ENCODE peak calls at places on chromosomes 2 and 18, in six cellular contexts. X is ovary; J is iris pigment epithelial cell; Q is activated T-cell treated with anti-CD3 and anti-CD28 coated beads, Interleukin-2, amount 50 U/mL, for 72 hours; W is CD4-positive, alpha-beta T cell; C is activated CD4-positive, alpha-beta T cell treated with anti-CD3 and anti-CD28 coated beads for 4 hours. O is an unnamed sample.

GRCh38 chr2:51995293-51995692 is 963.4 kb upstream of the NRXN1 start:
- DNase-seq in X (no peak), J (peak; percentile 73), Q (no peak), W (no peak), C (no peak), O (no peak)

GRCh38 chr2:233499928-233500327 is 66.7 kb downstream of the USP40 start:
- DNase-seq in X (no peak), J (no peak), Q (no peak), W (no peak), C (no peak), O (no peak)

GRCh38 chr18:63422862-63423304 is 607 bp upstream of the VPS4B start:
- DNase-seq in X (no peak), J (no peak), Q (no peak), W (no peak), C (no peak), O (no peak)

GRCh38 chr18:47118986-47119385 is 31.3 kb downstream of the HDHD2 start:
- DNase-seq in X (no peak), J (peak; percentile 45), Q (no peak), W (no peak), C (no peak), O (no peak)

GRCh38 chr2:60707750-60708371 is 48.2 kb upstream of the PAPOLG start:
- DNase-seq in X (no peak), J (peak; percentile 31), Q (peak; percentile 3), W (no peak), C (no peak), O (no peak)

GRCh38 chr2:67840460-67841068 is 222.2 kb downstream of the C1D start:
- DNase-seq in X (peak; percentile 59), J (peak; percentile 78), Q (peak; percentile 35), W (no peak), C (no peak), O (peak; percentile 50)

GRCh38 chr18:55251186-55251995 is 292.1 kb upstream of the CCDC68 start:
- DNase-seq in X (no peak), J (peak; percentile 75), Q (no peak), W (no peak), C (no peak), O (no peak)

GRCh38 chr2:201362396-201362795 is 5.3 kb upstream of the FLACC1 start:
- DNase-seq in X (no peak), J (peak; percentile 28), Q (no peak), W (no peak), C (no peak), O (no peak)

GRCh38 chr2:70552501-70553333 is 909 bp downstream of the TGFA start:
- DNase-seq in X (no peak), J (no peak), Q (peak; percentile 12), W (no peak), C (peak; percentile 4), O (no peak)

GRCh38 chr2:191023235-191023679 is 9.3 kb upstream of the STAT1 start:
- DNase-seq in X (no peak), J (no peak), Q (no peak), W (no peak), C (no peak), O (no peak)

GRCh38 chr2:47008381-47009280 is 93.0 kb upstream of the MCFD2 start:
- DNase-seq in X (peak; percentile 82), J (peak; percentile 49), Q (no peak), W (no peak), C (no peak), O (peak; percentile 63)

GRCh38 chr2:226403360-226403759 is 396.3 kb downstream of the IRS1 start:
- DNase-seq in X (no peak), J (peak; percentile 17), Q (no peak), W (no peak), C (no peak), O (no peak)

GRCh38 chr2:99659874-99660273 is 170.1 kb upstream of the REV1 start:
- DNase-seq in X (peak; percentile 17), J (peak; percentile 24), Q (no peak), W (no peak), C (no peak), O (no peak)

GRCh38 chr2:8849322-8849721 is 11.9 kb upstream of the KIDINS220 start:
- DNase-seq in X (no peak), J (peak; percentile 78), Q (no peak), W (no peak), C (no peak), O (no peak)

GRCh38 chr2:150477347-150477746 is 10.1 kb downstream of the RND3 start:
- DNase-seq in X (no peak), J (peak; percentile 49), Q (no peak), W (no peak), C (no peak), O (no peak)

GRCh38 chr2:143700865-143701264 is 571.6 kb downstream of the ARHGAP15 start:
- DNase-seq in X (no peak), J (no peak), Q (no peak), W (no peak), C (no peak), O (no peak)

GRCh38 chr2:80499095-80499494 is 194.5 kb upstream of the LRRTM1 start:
- DNase-seq in X (no peak), J (peak; percentile 73), Q (no peak), W (no peak), C (no peak), O (no peak)

GRCh38 chr2:225137971-225138370 is 95.7 kb upstream of the DOCK10 start:
- DNase-seq in X (no peak), J (no peak), Q (no peak), W (no peak), C (no peak), O (no peak)

GRCh38 chr2:182594286-182594685 is 121.8 kb upstream of the DNAJC10 start:
- DNase-seq in X (no peak), J (peak; percentile 59), Q (no peak), W (no peak), C (no peak), O (no peak)

GRCh38 chr2:10547011-10547410 is 98.9 kb upstream of the ODC1 start:
- DNase-seq in X (no peak), J (no peak), Q (no peak), W (no peak), C (no peak), O (no peak)

GRCh38 chr18:28112056-28112470 is 64.9 kb downstream of the CDH2 start:
- DNase-seq in X (no peak), J (peak; percentile 89), Q (no peak), W (no peak), C (no peak), O (no peak)

GRCh38 chr2:200888719-200889625 is at the start of the genes NIF3L1 and PPIL3:
- DNase-seq in X (peak; percentile 94), J (peak; percentile 98), Q (peak; percentile 98), W (peak; percentile 95), C (peak; percentile 96), O (peak; percentile 95)

GRCh38 chr18:74288730-74289129 is 3.0 kb downstream of the CYB5A start:
- DNase-seq in X (no peak), J (peak; percentile 37), Q (no peak), W (no peak), C (no peak), O (no peak)

GRCh38 chr2:65465857-65466256 is 33.5 kb upstream of the SPRED2 start:
- DNase-seq in X (no peak), J (peak; percentile 29), Q (no peak), W (no peak), C (no peak), O (peak; percentile 37)

O was measured in left ventricle myocardium inferior.